ENCODE peak calls at places on chromosome 22, in four cellular contexts. One of them, this sample, is unnamed.

GRCh38 chr22:45242778-45243191 is 2.1 kb upstream of the KIAA0930 start:
- DNase-seq in Calu3: peak
- DNase-seq in cardiac fibroblast: peak
- DNase-seq in GM12865: no peak
- DNase-seq in this sample: no peak

GRCh38 chr22:47228767-47229166 is 466.3 kb downstream of the TBC1D22A start:
- DNase-seq in cardiac fibroblast: no peak
- DNase-seq in Calu3: no peak
- DNase-seq in GM12865: no peak
- DNase-seq in this sample: no peak

GRCh38 chr22:37163618-37164534 is 14.2 kb upstream of the IL2RB start:
- DNase-seq in GM12865: peak
- DNase-seq in Calu3: no peak
- DNase-seq in cardiac fibroblast: no peak
- DNase-seq in this sample: no peak

GRCh38 chr22:32920032-32920628 is 118.6 kb downstream of the TIMP3 start:
- DNase-seq in cardiac fibroblast: peak
- DNase-seq in Calu3: no peak
- DNase-seq in GM12865: no peak
- DNase-seq in this sample: no peak

GRCh38 chr22:32545801-32546200 is 71.2 kb downstream of the FBXO7 start:
- DNase-seq in cardiac fibroblast: peak
- DNase-seq in GM12865: no peak
- DNase-seq in Calu3: no peak
- DNase-seq in this sample: no peak

GRCh38 chr22:42799061-42799460 is 58.0 kb downstream of the ARFGAP3 start:
- DNase-seq in GM12865: no peak
- DNase-seq in Calu3: no peak
- DNase-seq in cardiac fibroblast: no peak
- DNase-seq in this sample: peak

GRCh38 chr22:42330953-42331525 is 60.6 kb upstream of the TCF20 start:
- DNase-seq in GM12865: peak
- DNase-seq in Calu3: no peak
- DNase-seq in cardiac fibroblast: no peak
- DNase-seq in this sample: no peak

GRCh38 chr22:42090596-42091445 is at the start of gene NDUFA6:
- DNase-seq in cardiac fibroblast: peak
- DNase-seq in Calu3: peak
- DNase-seq in GM12865: peak
- DNase-seq in this sample: peak

GRCh38 chr22:17795143-17795542 is 20.9 kb upstream of the BID start:
- DNase-seq in GM12865: no peak
- DNase-seq in Calu3: no peak
- DNase-seq in cardiac fibroblast: no peak
- DNase-seq in this sample: no peak

GRCh38 chr22:41699264-41700104 is at the start of gene MEI1:
- DNase-seq in cardiac fibroblast: peak
- DNase-seq in GM12865: peak
- DNase-seq in Calu3: no peak
- DNase-seq in this sample: peak

GRCh38 chr22:31173386-31174145 is 13.6 kb downstream of the RNF185 start:
- DNase-seq in cardiac fibroblast: peak
- DNase-seq in Calu3: no peak
- DNase-seq in GM12865: peak
- DNase-seq in this sample: no peak

GRCh38 chr22:27842994-27843431 is 41.5 kb upstream of the MN1 start:
- DNase-seq in GM12865: no peak
- DNase-seq in Calu3: no peak
- DNase-seq in cardiac fibroblast: peak
- DNase-seq in this sample: no peak

GRCh38 chr22:50622723-50623327 is 5.1 kb downstream of the ARSA start:
- DNase-seq in GM12865: no peak
- DNase-seq in cardiac fibroblast: no peak
- DNase-seq in Calu3: peak
- DNase-seq in this sample: peak

GRCh38 chr22:41523464-41524221 is 20.6 kb downstream of the POLR3H start:
- DNase-seq in Calu3: no peak
- DNase-seq in cardiac fibroblast: peak
- DNase-seq in GM12865: no peak
- DNase-seq in this sample: peak

GRCh38 chr22:38271927-38272372 is 860 bp downstream of the TMEM184B start:
- DNase-seq in GM12865: no peak
- DNase-seq in cardiac fibroblast: peak
- DNase-seq in Calu3: peak
- DNase-seq in this sample: peak

GRCh38 chr22:22061085-22062077 is 78.8 kb upstream of the TOP3B start:
- DNase-seq in cardiac fibroblast: peak
- DNase-seq in GM12865: no peak
- DNase-seq in Calu3: no peak
- DNase-seq in this sample: no peak
- TF ChIP-seq CTCF in cardiac fibroblast: peak
- TF ChIP-seq CTCF in GM12865: no peak
- TF ChIP-seq CTCF in Calu3: no peak
- TF ChIP-seq CTCF in this sample: no peak

DNA sequence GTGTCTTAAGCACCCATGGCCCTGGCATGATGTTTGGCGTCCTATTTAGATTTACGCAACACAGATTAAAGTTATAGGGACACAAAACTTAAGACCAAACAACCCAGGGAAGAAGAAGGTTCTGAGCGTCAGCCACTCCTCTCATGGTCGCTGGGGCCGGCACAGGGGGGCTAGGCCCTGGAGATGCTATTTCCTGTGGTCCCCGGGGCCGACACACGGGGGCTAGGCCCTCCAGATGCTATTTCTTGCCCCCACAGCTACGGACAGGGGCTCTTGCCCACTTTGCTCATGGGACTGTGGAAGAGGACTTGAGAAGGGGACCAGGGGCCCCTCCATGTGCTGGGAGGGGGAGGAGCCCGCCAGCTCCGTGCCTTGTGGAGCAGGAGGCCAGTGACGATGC is 711.2 kb downstream of the BRD1 start:
- DNase-seq in Calu3: no peak
- DNase-seq in GM12865: no peak
- DNase-seq in cardiac fibroblast: no peak
- DNase-seq in this sample: no peak
- TF ChIP-seq CTCF in Calu3: no peak
- TF ChIP-seq CTCF in GM12865: no peak
- TF ChIP-seq CTCF in cardiac fibroblast: no peak
- TF ChIP-seq CTCF in this sample: no peak

DNA sequence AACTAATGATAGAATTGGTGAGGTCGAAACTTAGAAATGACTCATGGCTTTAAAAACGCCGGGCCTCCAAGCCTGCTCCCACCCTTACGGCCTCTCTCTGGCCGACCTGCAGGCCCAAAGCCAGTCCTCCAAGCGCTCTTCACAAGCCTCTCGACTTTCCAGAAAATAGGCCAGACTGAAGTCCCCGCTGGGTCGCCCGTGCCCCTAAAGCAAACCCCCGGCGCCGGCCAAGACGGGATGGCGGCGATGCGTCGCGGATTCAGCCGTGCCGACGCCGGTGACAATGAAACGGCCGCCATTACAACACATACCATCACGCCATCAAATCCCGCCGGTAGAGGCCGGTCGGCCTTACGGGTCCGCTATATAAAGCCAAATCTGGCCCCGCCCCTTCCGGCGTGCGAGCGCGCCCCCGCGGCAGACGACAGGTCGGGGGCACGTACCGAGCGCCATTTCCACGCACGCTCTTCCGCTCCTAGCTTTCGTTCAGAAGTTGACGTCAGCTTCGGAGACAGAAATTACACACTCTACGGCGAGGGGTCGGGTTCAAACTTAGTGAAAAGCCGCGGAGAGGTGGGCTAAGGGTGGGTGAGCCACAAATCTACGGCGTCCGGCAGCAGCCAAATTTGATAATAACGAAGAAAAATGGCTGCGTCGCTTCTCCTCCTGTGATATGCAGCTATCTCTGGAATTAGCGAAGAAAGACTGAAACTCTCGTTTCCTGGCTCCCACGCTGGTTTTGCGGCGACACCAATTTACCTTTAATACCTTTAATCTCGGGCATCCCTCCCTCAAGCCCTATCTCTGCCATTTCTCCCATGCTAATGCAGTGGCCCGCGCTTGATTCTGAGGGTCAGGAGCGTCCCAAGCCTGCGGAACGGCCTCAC is at the start of gene RPL3:
- DNase-seq in Calu3: peak
- DNase-seq in cardiac fibroblast: peak
- DNase-seq in GM12865: peak
- DNase-seq in this sample: peak
- TF ChIP-seq CTCF in Calu3: no peak
- TF ChIP-seq CTCF in cardiac fibroblast: peak
- TF ChIP-seq CTCF in GM12865: no peak
- TF ChIP-seq CTCF in this sample: no peak

GRCh38 chr22:20749453-20749852 is 24.5 kb upstream of the SERPIND1 start:
- DNase-seq in Calu3: no peak
- DNase-seq in cardiac fibroblast: no peak
- DNase-seq in GM12865: no peak
- DNase-seq in this sample: no peak

GRCh38 chr22:20750461-20751184 is 23.3 kb upstream of the SERPIND1 start:
- DNase-seq in Calu3: peak
- DNase-seq in cardiac fibroblast: peak
- DNase-seq in GM12865: peak
- DNase-seq in this sample: no peak

GRCh38 chr22:20752104-20752741 is 21.7 kb upstream of the SERPIND1 start:
- DNase-seq in GM12865: no peak
- DNase-seq in Calu3: no peak
- DNase-seq in cardiac fibroblast: no peak
- DNase-seq in this sample: no peak

GRCh38 chr22:20752873-20753272 is 21.0 kb upstream of the SERPIND1 start:
- DNase-seq in Calu3: no peak
- DNase-seq in cardiac fibroblast: no peak
- DNase-seq in GM12865: no peak
- DNase-seq in this sample: no peak

DNA sequence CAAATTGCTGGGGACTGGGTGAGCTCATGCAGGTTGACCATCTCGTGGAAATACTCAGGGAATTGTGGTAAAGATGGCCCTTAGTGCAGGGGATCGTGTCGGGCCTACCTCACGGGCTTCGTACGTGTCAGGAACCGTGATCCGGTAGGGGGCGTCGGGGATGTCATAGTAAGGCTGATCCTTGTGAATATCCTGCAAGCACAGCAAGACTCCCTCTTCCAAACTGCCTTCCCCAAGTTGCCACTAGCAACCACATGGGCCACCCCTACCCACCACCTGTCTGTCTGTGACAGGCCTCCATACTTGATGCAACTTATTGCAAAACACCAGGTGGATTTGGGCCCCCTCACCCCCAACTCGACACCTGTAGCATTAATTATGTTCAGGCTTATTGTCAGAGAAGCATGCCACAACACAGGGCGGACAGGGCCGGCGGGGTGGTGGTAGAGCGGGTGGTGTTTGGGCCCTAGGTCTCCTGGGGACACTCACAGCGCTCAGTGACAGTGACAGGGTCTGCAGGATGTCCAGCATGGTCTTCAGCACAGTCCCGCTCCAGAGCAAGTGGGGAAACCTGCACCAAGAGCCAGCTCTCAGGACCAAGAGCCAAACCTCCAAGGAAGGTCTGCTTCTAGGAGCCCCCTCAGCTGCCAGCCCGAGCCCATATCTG is 22.6 kb upstream of the SERPIND1 start:
- DNase-seq in cardiac fibroblast: peak
- DNase-seq in GM12865: no peak
- DNase-seq in Calu3: no peak
- DNase-seq in this sample: peak
- TF ChIP-seq CTCF in cardiac fibroblast: no peak
- TF ChIP-seq CTCF in GM12865: no peak
- TF ChIP-seq CTCF in Calu3: no peak
- TF ChIP-seq CTCF in this sample: peak

GRCh38 chr22:39462443-39463147 is 5.8 kb downstream of the MGAT3 start:
- DNase-seq in cardiac fibroblast: no peak
- DNase-seq in Calu3: peak
- DNase-seq in GM12865: peak
- DNase-seq in this sample: peak
- TF ChIP-seq CTCF in cardiac fibroblast: no peak
- TF ChIP-seq CTCF in Calu3: no peak
- TF ChIP-seq CTCF in GM12865: no peak
- TF ChIP-seq CTCF in this sample: peak

GRCh38 chr22:26318975-26319374 is 110.1 kb upstream of the ASPHD2 start:
- DNase-seq in GM12865: peak
- DNase-seq in Calu3: peak
- DNase-seq in cardiac fibroblast: no peak
- DNase-seq in this sample: peak
- TF ChIP-seq CTCF in GM12865: peak
- TF ChIP-seq CTCF in Calu3: no peak
- TF ChIP-seq CTCF in cardiac fibroblast: peak
- TF ChIP-seq CTCF in this sample: peak

DNA sequence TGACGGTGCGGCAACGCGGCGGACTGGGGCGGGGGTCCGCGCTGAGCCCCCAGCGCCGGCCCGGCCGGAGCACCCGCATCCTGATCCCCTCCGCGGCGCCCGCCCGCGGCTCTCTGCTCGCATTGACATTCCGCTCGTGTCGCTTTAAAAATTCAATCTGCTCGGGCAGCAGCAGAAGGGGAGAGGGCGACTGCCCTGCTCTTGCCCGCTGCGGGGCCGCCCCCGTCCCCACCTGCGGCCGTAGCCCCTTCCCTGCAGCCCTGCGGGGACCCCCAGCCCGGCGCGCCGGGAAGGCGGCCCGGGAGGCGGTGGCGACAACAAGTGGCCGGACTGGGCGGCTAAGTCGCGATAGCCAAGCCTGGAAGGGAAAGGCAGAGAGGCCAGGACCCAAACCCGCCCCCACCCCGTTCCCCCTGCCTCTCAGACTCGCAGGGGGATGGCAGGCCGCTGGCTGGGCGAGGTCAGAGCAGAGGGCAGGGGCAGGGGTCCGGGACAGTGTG is 1.1 kb downstream of the CABP7 start:
- DNase-seq in GM12865: no peak
- DNase-seq in cardiac fibroblast: no peak
- DNase-seq in Calu3: no peak
- DNase-seq in this sample: no peak
- TF ChIP-seq CTCF in GM12865: no peak
- TF ChIP-seq CTCF in cardiac fibroblast: no peak
- TF ChIP-seq CTCF in Calu3: no peak
- TF ChIP-seq CTCF in this sample: no peak

GRCh38 chr22:20584029-20584871 is 76.8 kb downstream of the MED15 start:
- DNase-seq in Calu3: no peak
- DNase-seq in cardiac fibroblast: no peak
- DNase-seq in GM12865: no peak
- DNase-seq in this sample: no peak
- TF ChIP-seq CTCF in Calu3: no peak
- TF ChIP-seq CTCF in cardiac fibroblast: no peak
- TF ChIP-seq CTCF in GM12865: no peak
- TF ChIP-seq CTCF in this sample: no peak